ENCODE peak calls at places on chromosomes 7 and 10, in nine cellular contexts. N, O, B, H, I, F, D, R and V are unnamed samples.

GRCh38 chr10:42977032-42977416 is 99.8 kb upstream of the RET start:
- DNase-seq in N (no peak), O (no peak), B (no peak), H (no peak), I (no peak), F (no peak), D (no peak), R (no peak), V (no peak)

GRCh38 chr7:36161996-36162395 is 8.9 kb downstream of the EEPD1 start:
- DNase-seq in N (no peak), O (no peak), B (no peak), H (peak; percentile 32), I (no peak), F (no peak), D (no peak), R (no peak), V (peak; percentile 15)

GRCh38 chr10:24256619-24257018 is 47.7 kb downstream of the KIAA1217 start:
- DNase-seq in N (no peak), O (no peak), B (no peak), H (no peak), I (no peak), F (no peak), D (no peak), R (no peak), V (no peak)

GRCh38 chr7:117990834-117991233 is 117.6 kb upstream of the CTTNBP2 start:
- DNase-seq in N (no peak), O (no peak), B (no peak), H (no peak), I (no peak), F (no peak), D (no peak), R (no peak), V (no peak)

GRCh38 chr7:130154501-130155317 is 50.5 kb downstream of the TMEM209 start:
- DNase-seq in N (no peak), O (no peak), B (peak; percentile 89), H (no peak), I (no peak), F (no peak), D (peak; percentile 36), R (peak; percentile 76), V (no peak)

GRCh38 chr10:2439983-2440382 is 627.4 kb upstream of the PFKP start:
- DNase-seq in N (no peak), O (no peak), B (no peak), H (no peak), I (no peak), F (no peak), D (no peak), R (no peak), V (no peak)

GRCh38 chr10:118173326-118173725 is 126.6 kb upstream of the RAB11FIP2 start:
- DNase-seq in N (no peak), O (no peak), B (no peak), H (no peak), I (no peak), F (no peak), D (no peak), R (no peak), V (no peak)

GRCh38 chr10:43043342-43043772 is 33.5 kb upstream of the RET start:
- DNase-seq in N (no peak), O (no peak), B (no peak), H (no peak), I (no peak), F (no peak), D (no peak), R (no peak), V (no peak)

GRCh38 chr7:3194501-3195141 is 106.4 kb upstream of the SDK1 start:
- DNase-seq in N (no peak), O (peak; percentile 39), B (peak; percentile 50), H (peak; percentile 98), I (no peak), F (no peak), D (no peak), R (peak; percentile 67), V (peak; percentile 100)

GRCh38 chr10:104242545-104242944 is 10.4 kb upstream of the CFAP43 start:
- DNase-seq in N (no peak), O (no peak), B (no peak), H (no peak), I (no peak), F (no peak), D (no peak), R (no peak), V (no peak)

GRCh38 chr7:44213872-44214595 is 13.3 kb downstream of the YKT6 start:
- DNase-seq in N (no peak), O (no peak), B (no peak), H (peak; percentile 67), I (no peak), F (no peak), D (no peak), R (peak; percentile 47), V (peak; percentile 53)

GRCh38 chr7:2508327-2509231 is 11.0 kb upstream of the LFNG start:
- DNase-seq in N (peak; percentile 79), O (peak; percentile 91), B (peak; percentile 43), H (peak; percentile 59), I (no peak), F (peak; percentile 53), D (no peak), R (no peak), V (no peak)

GRCh38 chr10:114714281-114714741 is 56.2 kb upstream of the ABLIM1 start:
- DNase-seq in N (no peak), O (peak; percentile 60), B (no peak), H (peak; percentile 91), I (peak; percentile 7), F (no peak), D (peak; percentile 38), R (no peak), V (peak; percentile 61)

GRCh38 chr10:58981846-58982245 is 194.6 kb upstream of the PHYHIPL start:
- DNase-seq in N (no peak), O (no peak), B (no peak), H (no peak), I (no peak), F (no peak), D (no peak), R (no peak), V (no peak)

GRCh38 chr7:83359108-83359507 is 196.4 kb upstream of the PCLO start:
- DNase-seq in N (no peak), O (no peak), B (no peak), H (no peak), I (no peak), F (no peak), D (no peak), R (no peak), V (no peak)

GRCh38 chr7:41979834-41980307 is 257.1 kb downstream of the GLI3 start:
- DNase-seq in N (no peak), O (peak; percentile 30), B (no peak), H (peak; percentile 50), I (no peak), F (no peak), D (no peak), R (peak; percentile 37), V (peak; percentile 23)

GRCh38 chr10:129963831-129964501 is at the start of gene EBF3:
- DNase-seq in N (peak; percentile 47), O (peak; percentile 94), B (peak; percentile 49), H (no peak), I (no peak), F (no peak), D (no peak), R (peak; percentile 85), V (no peak)

GRCh38 chr10:61931620-61932332 is 30.3 kb downstream of the ARID5B start:
- DNase-seq in N (no peak), O (no peak), B (no peak), H (peak; percentile 56), I (no peak), F (no peak), D (no peak), R (no peak), V (no peak)

GRCh38 chr7:2518101-2518500 is 1.5 kb upstream of the LFNG start:
- DNase-seq in N (no peak), O (no peak), B (no peak), H (no peak), I (no peak), F (no peak), D (no peak), R (no peak), V (no peak)

GRCh38 chr7:95684037-95684436 is 87.7 kb upstream of the PDK4 start:
- DNase-seq in N (no peak), O (no peak), B (no peak), H (peak; percentile 62), I (no peak), F (no peak), D (no peak), R (no peak), V (peak; percentile 36)

GRCh38 chr10:10462116-10462515 is 555.6 kb upstream of the CELF2 start:
- DNase-seq in N (no peak), O (no peak), B (no peak), H (no peak), I (no peak), F (no peak), D (peak; percentile 2), R (no peak), V (no peak)

GRCh38 chr10:31749293-31749692 is 179.3 kb downstream of the ARHGAP12 start:
- DNase-seq in N (no peak), O (no peak), B (peak; percentile 72), H (no peak), I (no peak), F (no peak), D (no peak), R (no peak), V (no peak)

GRCh38 chr10:122786269-122786668 is 59.4 kb downstream of the CUZD1 start:
- DNase-seq in N (no peak), O (peak; percentile 40), B (no peak), H (peak; percentile 42), I (no peak), F (no peak), D (no peak), R (peak; percentile 46), V (peak; percentile 21)

GRCh38 chr7:128791968-128792319 is at the start of gene CCDC136:
- DNase-seq in N (no peak), O (peak; percentile 64), B (no peak), H (peak; percentile 42), I (no peak), F (no peak), D (no peak), R (peak; percentile 31), V (no peak)

GRCh38 chr7:6558837-6559236 is 7.6 kb upstream of the GRID2IP start:
- DNase-seq in N (no peak), O (peak; percentile 63), B (no peak), H (peak; percentile 75), I (no peak), F (no peak), D (no peak), R (peak; percentile 66), V (no peak)

GRCh38 chr10:29714096-29714874 is 79.5 kb upstream of the SVIL start:
- DNase-seq in N (no peak), O (peak; percentile 72), B (no peak), H (peak; percentile 81), I (no peak), F (no peak), D (no peak), R (no peak), V (no peak)

GRCh38 chr7:78151229-78151628 is 352.7 kb downstream of the PHTF2 start:
- DNase-seq in N (no peak), O (no peak), B (no peak), H (peak; percentile 98), I (no peak), F (no peak), D (no peak), R (no peak), V (peak; percentile 5)

GRCh38 chr7:102061981-102062390 is 224.7 kb upstream of the SH2B2 start:
- DNase-seq in N (no peak), O (no peak), B (no peak), H (peak; percentile 16), I (no peak), F (peak; percentile 76), D (no peak), R (no peak), V (peak; percentile 98)

GRCh38 chr7:91657386-91658120 is 222.9 kb downstream of the MTERF1 start:
- DNase-seq in N (no peak), O (no peak), B (no peak), H (peak; percentile 52), I (no peak), F (no peak), D (no peak), R (no peak), V (peak; percentile 1)

GRCh38 chr10:58457761-58458616 is 54.7 kb upstream of the BICC1 start:
- DNase-seq in N (no peak), O (peak; percentile 16), B (peak; percentile 32), H (peak; percentile 59), I (no peak), F (no peak), D (no peak), R (no peak), V (no peak)

GRCh38 chr7:26101471-26102151 is 50.4 kb upstream of the NFE2L3 start:
- DNase-seq in N (no peak), O (no peak), B (no peak), H (no peak), I (no peak), F (peak; percentile 59), D (no peak), R (peak; percentile 37), V (no peak)